ENCODE peak calls at places on chromosome 2, in eight cellular contexts. F is fibroblast of the aortic adventitia; Z is astrocyte of the spinal cord; S is colonic mucosa; W is A673; E is A549; R is CD8-positive, alpha-beta T cell; O is fibroblast of lung. I is an unnamed sample.
A peak's percentile ranks its signal among the peaks of the same experiment; 100 is the strongest.

GRCh38 chr2:117232305-117232704 is 582.2 kb upstream of the DDX18 start:
- DNase-seq in W (peak; percentile 0), F (no peak), O (no peak), S (no peak), Z (no peak), E (no peak), R (no peak), I (no peak)

GRCh38 chr2:133600231-133600630 is 32.0 kb upstream of the NCKAP5 start:
- DNase-seq in Z (no peak), S (no peak), W (no peak), R (no peak), E (no peak), O (no peak), F (no peak), I (no peak)

GRCh38 chr2:118387509-118387908 is 299.2 kb downstream of the INSIG2 start:
- DNase-seq in Z (peak; percentile 67), F (peak; percentile 89), W (no peak), R (no peak), S (no peak), E (no peak), O (peak; percentile 81), I (no peak)

GRCh38 chr2:234329202-234329930 is 167.5 kb downstream of the ARL4C start:
- DNase-seq in O (peak; percentile 55), S (peak; percentile 11), W (no peak), E (no peak), F (peak; percentile 51), R (no peak), Z (peak; percentile 38), I (no peak)

GRCh38 chr2:46828039-46828438 is 87.6 kb downstream of the MCFD2 start:
- DNase-seq in Z (no peak), O (no peak), E (no peak), S (no peak), F (no peak), W (no peak), R (no peak), I (no peak)

GRCh38 chr2:205827809-205828208 is 145.5 kb downstream of the NRP2 start:
- DNase-seq in F (no peak), S (no peak), R (no peak), W (no peak), Z (no peak), E (no peak), O (no peak), I (no peak)

GRCh38 chr2:240999873-241000541 is 1.6 kb downstream of the SNED1 start:
- DNase-seq in F (no peak), W (no peak), Z (no peak), O (no peak), E (no peak), S (peak; percentile 17), R (no peak), I (no peak)

GRCh38 chr2:15733867-15734765 is 142.4 kb downstream of the DDX1 start:
- DNase-seq in E (no peak), O (peak; percentile 78), R (no peak), W (no peak), F (peak; percentile 53), Z (peak; percentile 56), S (no peak), I (no peak)

GRCh38 chr2:126973745-126974144 is 75.1 kb downstream of the TEX51 start:
- DNase-seq in Z (no peak), E (no peak), W (no peak), F (no peak), R (no peak), S (no peak), O (no peak), I (no peak)

GRCh38 chr2:207930747-207931146 is 94.6 kb downstream of the PLEKHM3 start:
- DNase-seq in R (no peak), O (no peak), Z (no peak), F (no peak), W (no peak), S (peak; percentile 86), E (no peak), I (no peak)

GRCh38 chr2:1455466-1455865 is 42.2 kb downstream of the TPO start:
- DNase-seq in E (no peak), O (no peak), Z (no peak), S (no peak), W (no peak), R (no peak), F (no peak), I (no peak)

DNA sequence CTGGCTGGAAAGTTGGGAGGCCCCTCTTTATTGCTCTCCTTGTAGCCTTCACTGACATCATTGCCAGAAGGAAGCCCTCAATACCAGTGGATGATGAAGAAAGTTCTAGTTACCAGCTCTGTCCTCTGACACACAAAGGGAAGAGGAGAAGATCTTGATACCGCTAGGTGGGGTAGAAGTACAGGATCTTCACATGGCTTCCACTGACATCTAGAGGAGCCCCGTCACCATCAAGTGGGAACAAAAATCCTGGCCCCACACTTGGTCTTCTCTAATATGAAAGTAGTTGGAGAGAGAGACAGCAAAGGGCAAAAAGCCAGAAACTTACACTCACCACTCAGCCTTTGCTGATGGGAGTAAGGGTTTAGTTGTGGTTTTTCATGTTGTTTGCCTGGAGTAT is 12.4 kb downstream of the XIRP2 start:
- DNase-seq in E (no peak), W (peak; percentile 5), O (peak; percentile 17), S (no peak), R (no peak), F (peak; percentile 22), Z (peak; percentile 27), I (peak; percentile 6)
- TF ChIP-seq CTCF in E (no peak), W (no peak), O (peak; percentile 39), S (no peak), R (no peak), F (peak; percentile 18), Z (peak; percentile 41), I (peak; percentile 38)

GRCh38 chr2:96116879-96117533 is 635 bp upstream of the ADRA2B start:
- DNase-seq in O (no peak), W (peak; percentile 68), R (peak; percentile 31), S (peak; percentile 57), E (peak; percentile 85), F (peak; percentile 14), Z (peak; percentile 6), I (no peak)

GRCh38 chr2:96114546-96114902 is 1.8 kb downstream of the ADRA2B start:
- DNase-seq in F (no peak), W (no peak), S (no peak), E (no peak), R (no peak), Z (no peak), O (no peak), I (no peak)

GRCh38 chr2:96114903-96115581 is 1.3 kb downstream of the ADRA2B start:
- DNase-seq in R (no peak), S (no peak), F (no peak), E (no peak), Z (no peak), W (no peak), O (no peak), I (no peak)

GRCh38 chr2:96116424-96116878 is at the start of gene ADRA2B:
- DNase-seq in R (peak; percentile 42), Z (peak; percentile 3), F (no peak), S (peak; percentile 88), O (peak; percentile 19), E (peak; percentile 46), W (peak; percentile 60), I (no peak)

DNA sequence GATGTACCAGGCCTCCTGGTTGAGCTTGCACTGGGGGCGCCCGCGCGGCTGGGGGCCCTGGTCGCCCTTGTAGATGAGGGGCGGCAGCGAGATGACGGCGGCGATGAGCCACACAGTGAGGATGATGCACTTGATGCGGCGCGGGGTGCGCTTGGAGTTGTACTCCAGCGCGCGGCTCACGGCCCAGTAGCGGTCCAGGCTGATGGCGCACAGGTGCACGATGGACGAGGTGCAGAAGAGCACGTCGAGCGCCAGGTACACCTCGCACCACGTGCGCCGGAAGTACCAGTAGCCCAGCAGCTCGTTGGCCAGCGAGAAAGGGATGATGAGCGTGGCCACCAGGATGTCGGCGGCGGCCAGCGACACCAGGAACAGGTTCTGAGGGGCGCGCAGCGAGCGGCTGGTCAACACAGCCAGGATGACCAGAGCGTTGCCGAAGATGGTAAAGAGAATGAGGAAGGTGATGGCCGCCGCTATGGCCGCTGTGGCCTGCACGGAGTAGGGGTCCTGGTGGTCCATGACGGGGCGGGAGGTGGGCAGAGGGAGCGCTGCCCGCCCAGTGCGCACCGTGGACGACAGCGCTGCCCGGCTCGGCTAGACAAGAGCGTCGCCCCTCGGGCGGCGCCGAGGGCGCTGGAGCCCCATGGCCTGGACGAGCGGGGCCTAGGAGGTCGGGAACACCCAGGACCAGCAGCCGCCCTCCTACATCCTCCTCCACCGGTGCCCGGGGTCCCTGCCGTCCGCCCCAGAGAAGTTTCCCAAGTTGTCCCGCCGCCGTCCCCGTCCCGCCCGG is 544 bp downstream of the ADRA2B start:
- DNase-seq in Z (no peak), R (no peak), W (no peak), S (no peak), O (no peak), E (no peak), F (no peak), I (no peak)
- H3K4me3 ChIP-seq in Z (no peak overlapping the region), R (peak overlapping the region; percentile 50), W (peak overlapping the region; percentile 52), S (peak overlapping the region; percentile 61), O (no peak overlapping the region), E (peak overlapping the region; percentile 69), F (no peak overlapping the region), I (peak overlapping the region; percentile 26)

GRCh38 chr2:175253871-175254270 is 72.4 kb upstream of the ATP5MC3 start:
- DNase-seq in Z (no peak), F (no peak), O (no peak), W (no peak), R (no peak), E (no peak), S (no peak), I (no peak)
- TF ChIP-seq CTCF in Z (no peak), F (no peak), O (no peak), W (no peak), R (no peak), E (no peak), S (no peak), I (no peak)

DNA sequence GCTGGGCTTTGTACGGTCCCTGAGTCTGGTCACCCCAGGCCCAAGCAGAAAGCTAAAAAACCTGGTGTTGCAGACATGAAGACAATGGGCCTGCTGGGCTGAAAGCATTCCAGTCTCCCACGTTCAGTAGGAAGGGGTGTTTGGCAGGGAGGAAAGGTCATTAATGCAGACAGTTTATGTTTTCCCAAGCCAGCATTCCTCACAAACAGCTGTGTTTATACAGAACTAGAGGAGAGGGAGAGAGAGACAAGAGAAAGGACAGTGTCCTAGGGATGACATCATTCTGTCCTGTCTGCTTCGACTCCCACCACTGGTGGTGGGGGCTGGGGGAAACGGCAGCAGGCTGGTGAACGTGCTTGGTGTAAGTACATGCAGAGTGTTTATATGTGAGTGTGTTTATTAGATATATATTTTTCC is 380.6 kb downstream of the TNS1 start:
- DNase-seq in E (no peak), R (no peak), F (no peak), O (peak; percentile 91), S (no peak), Z (peak; percentile 76), W (peak; percentile 8), I (peak; percentile 4)
- H3K4me3 ChIP-seq in E (no peak overlapping the region), R (no peak overlapping the region), F (no peak overlapping the region), O (no peak overlapping the region), S (no peak overlapping the region), Z (no peak overlapping the region), W (no peak overlapping the region), I (no peak overlapping the region)

DNA sequence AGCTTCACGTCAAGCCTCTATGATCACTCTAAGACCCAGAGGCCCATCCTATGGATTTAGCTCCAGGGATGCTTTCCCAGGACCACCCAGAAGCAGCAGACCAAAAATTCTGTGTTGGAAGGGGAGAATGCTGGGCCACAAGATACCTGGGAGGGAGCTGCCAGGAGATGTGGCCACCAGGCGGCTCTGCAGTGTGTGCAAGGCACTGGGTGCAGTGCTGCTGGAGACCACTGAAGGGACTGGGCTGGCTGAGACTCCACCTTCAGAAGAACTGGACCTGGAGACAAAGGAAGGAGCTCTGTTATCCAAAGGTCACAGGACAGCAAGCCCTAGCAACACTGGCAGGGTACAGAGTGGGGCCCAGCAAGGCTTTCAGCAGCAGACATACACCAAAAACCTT is 34.0 kb downstream of the KANSL3 start:
- DNase-seq in E (peak; percentile 27), O (no peak), Z (no peak), W (no peak), F (no peak), R (no peak), S (no peak), I (no peak)
- TF ChIP-seq CTCF in E (no peak), O (no peak), Z (peak; percentile 17), W (peak; percentile 13), F (peak; percentile 41), R (no peak), S (no peak), I (no peak)